ENCODE peak calls at places on chromosomes 13 and 19, in six cellular contexts. W is neuronal stem cell, V is coronary artery, B is sigmoid colon, G is heart left ventricle, S is GM23248. O is an unnamed sample.

GRCh38 chr13:76293346-76293745 is 592.9 kb downstream of the KCTD12 start:
- DNase-seq in V (no peak), G (no peak), S (peak; percentile 66), W (no peak), B (no peak), O (no peak)

GRCh38 chr19:33134571-33135041 is 2.7 kb downstream of the WDR88 start:
- DNase-seq in G (no peak), B (no peak), W (no peak), V (no peak), S (no peak), O (no peak)

GRCh38 chr13:26785845-26786630 is 25.5 kb upstream of the GPR12 start:
- DNase-seq in S (no peak), G (peak; percentile 31), V (peak; percentile 71), W (no peak), B (peak; percentile 74), O (no peak)

GRCh38 chr13:104085611-104086010 is 1019.4 kb upstream of the SLC10A2 start:
- DNase-seq in B (no peak), V (no peak), S (no peak), W (no peak), G (no peak), O (no peak)

GRCh38 chr13:24063281-24063851 is 97.2 kb upstream of the SPATA13 start:
- DNase-seq in S (no peak), G (peak; percentile 53), W (no peak), V (no peak), B (no peak), O (no peak)

GRCh38 chr13:67238277-67238859 is 8.2 kb upstream of the PCDH9 start:
- DNase-seq in B (no peak), G (no peak), S (peak; percentile 30), W (peak; percentile 31), V (no peak), O (no peak)

GRCh38 chr13:40179421-40179820 is 487.0 kb downstream of the FOXO1 start:
- DNase-seq in W (no peak), V (no peak), S (no peak), G (no peak), B (no peak), O (no peak)

GRCh38 chr19:5172859-5173577 is 167.6 kb downstream of the PTPRS start:
- DNase-seq in S (peak; percentile 99), B (no peak), G (no peak), V (no peak), W (no peak), O (no peak)

GRCh38 chr19:42032428-42032827 is 37.6 kb downstream of the GRIK5 start:
- DNase-seq in G (no peak), W (no peak), V (no peak), B (no peak), S (no peak), O (no peak)

GRCh38 chr19:10142701-10143375 is 23.1 kb upstream of the EIF3G start:
- DNase-seq in S (no peak), G (no peak), B (no peak), W (no peak), V (no peak), O (no peak)
- H3K27ac ChIP-seq in S (no peak overlapping the region), G (no peak overlapping the region), B (no peak overlapping the region), W (no peak overlapping the region), V (no peak overlapping the region), O (no peak overlapping the region)

GRCh38 chr13:47862841-47863240 is 138.2 kb downstream of the SUCLA2 start:
- DNase-seq in B (no peak), S (no peak), G (no peak), W (no peak), V (no peak), O (no peak)

GRCh38 chr13:47853236-47853635 is 147.8 kb downstream of the SUCLA2 start:
- DNase-seq in S (peak; percentile 59), G (no peak), V (no peak), B (no peak), W (no peak), O (no peak)

GRCh38 chr13:47858042-47858677 is 142.9 kb downstream of the SUCLA2 start:
- DNase-seq in S (peak; percentile 27), V (no peak), B (no peak), G (no peak), W (no peak), O (no peak)

GRCh38 chr13:47859129-47859528 is 141.9 kb downstream of the SUCLA2 start:
- DNase-seq in G (no peak), W (no peak), V (no peak), S (peak; percentile 70), B (no peak), O (no peak)

GRCh38 chr13:47858678-47859050 is 142.4 kb downstream of the SUCLA2 start:
- DNase-seq in S (peak; percentile 86), W (no peak), V (no peak), G (no peak), B (no peak), O (no peak)
- H3K27ac ChIP-seq in S (peak overlapping the region; percentile 39), W (no peak overlapping the region), V (no peak overlapping the region), G (no peak overlapping the region), B (no peak overlapping the region), O (no peak overlapping the region)

DNA sequence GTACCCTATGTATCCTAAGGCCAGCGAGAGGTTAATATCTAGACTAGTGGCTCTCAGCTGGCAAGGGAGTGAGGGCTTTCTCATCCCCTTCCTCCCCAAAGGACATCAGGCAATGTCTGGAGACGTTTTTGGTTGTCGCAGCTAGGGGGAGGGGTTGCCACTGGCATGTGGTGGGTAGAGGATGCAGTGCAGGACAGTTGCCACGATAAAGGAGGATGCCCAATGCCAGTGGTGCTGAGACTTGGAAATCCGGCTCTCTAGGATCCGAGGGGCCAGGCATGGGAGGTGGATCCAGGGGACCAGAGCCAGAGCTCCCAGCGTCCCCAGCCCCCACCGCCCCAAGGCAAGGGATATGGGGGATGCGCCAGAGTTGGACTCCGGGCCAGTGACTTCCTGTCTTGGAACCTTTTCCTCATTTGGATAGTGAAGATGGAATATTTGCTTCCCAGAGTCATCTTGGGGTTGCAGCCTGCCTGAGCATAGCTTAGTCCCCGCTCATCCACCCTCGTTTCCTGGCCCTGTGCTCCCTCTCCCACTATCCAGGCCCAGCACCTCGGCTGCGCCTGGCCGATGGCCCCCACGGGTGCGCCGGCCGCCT is 4.9 kb downstream of the SSC5D start:
- DNase-seq in G (peak; percentile 67), B (peak; percentile 71), V (no peak), S (peak; percentile 74), W (no peak), O (no peak)
- H3K27ac ChIP-seq in G (peak overlapping the region; percentile 93), B (peak overlapping the region; percentile 99), V (peak overlapping the region; percentile 85), S (peak overlapping the region; percentile 48), W (no peak overlapping the region), O (no peak overlapping the region)

GRCh38 chr13:112069063-112069726 is 2.2 kb downstream of the SOX1 start:
- DNase-seq in G (no peak), S (no peak), W (no peak), V (no peak), B (no peak), O (no peak)
- H3K27ac ChIP-seq in G (no peak overlapping the region), S (no peak overlapping the region), W (no peak overlapping the region), V (no peak overlapping the region), B (no peak overlapping the region), O (no peak overlapping the region)

GRCh38 chr13:41751277-41751676 is 209.6 kb downstream of the VWA8 start:
- DNase-seq in G (peak; percentile 39), V (no peak), W (no peak), S (peak; percentile 70), B (no peak), O (no peak)
- H3K27ac ChIP-seq in G (peak overlapping the region; percentile 74), V (peak overlapping the region; percentile 33), W (no peak overlapping the region), S (peak overlapping the region; percentile 6), B (peak overlapping the region; percentile 33), O (no peak overlapping the region)

DNA sequence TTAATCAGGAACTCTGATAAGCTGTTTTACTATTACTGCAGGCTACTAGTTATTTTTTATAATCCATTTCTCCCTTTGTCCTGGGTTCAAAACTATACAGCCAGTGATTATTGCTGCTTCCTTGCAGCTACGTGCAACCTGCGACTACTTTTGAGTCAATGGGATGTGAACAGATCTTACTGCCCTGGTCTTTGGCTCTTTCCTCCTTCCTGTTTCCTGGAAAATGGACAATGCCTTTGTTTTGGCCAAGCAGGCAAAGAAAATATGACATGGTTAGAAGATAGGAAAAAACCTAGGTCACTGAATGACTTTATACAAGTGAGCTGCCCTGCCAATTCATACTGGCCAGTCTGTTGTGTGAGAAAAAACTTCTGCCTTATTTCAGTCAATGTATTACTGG is 201.2 kb upstream of the KLF12 start:
- DNase-seq in S (no peak), B (no peak), W (no peak), V (no peak), G (no peak), O (no peak)
- H3K27ac ChIP-seq in S (no peak overlapping the region), B (no peak overlapping the region), W (no peak overlapping the region), V (no peak overlapping the region), G (no peak overlapping the region), O (no peak overlapping the region)

DNA sequence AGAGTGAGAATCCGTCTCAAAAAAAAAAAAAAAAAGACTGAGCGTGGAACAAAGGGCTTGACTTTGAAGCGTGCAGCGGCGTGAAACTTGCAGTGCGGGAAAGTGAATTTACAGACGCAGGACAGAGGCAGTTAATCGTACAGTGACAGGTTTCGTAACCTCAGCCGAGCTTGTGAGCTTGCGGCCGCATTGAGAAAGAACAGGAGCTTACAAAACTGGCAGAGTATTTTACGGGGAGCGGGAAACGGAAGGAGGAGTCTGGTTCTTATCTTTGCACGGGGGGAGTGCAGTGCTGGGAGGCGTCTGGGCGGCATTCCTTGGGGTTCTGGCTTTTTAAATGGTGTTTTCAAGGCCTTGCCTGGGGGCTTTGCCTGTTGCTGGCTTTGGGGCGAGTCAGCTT is 6.0 kb upstream of the BSG start:
- DNase-seq in B (peak; percentile 96), G (peak; percentile 36), S (peak; percentile 56), W (no peak), V (no peak), O (no peak)
- H3K27ac ChIP-seq in B (peak overlapping the region; percentile 91), G (no peak overlapping the region), S (no peak overlapping the region), W (no peak overlapping the region), V (no peak overlapping the region), O (no peak overlapping the region)

GRCh38 chr19:3094638-3095374 is 644 bp downstream of the GNA11 start:
- DNase-seq in G (peak; percentile 52), W (no peak), B (no peak), S (peak; percentile 76), V (no peak), O (no peak)
- H3K27ac ChIP-seq in G (peak overlapping the region; percentile 98), W (no peak overlapping the region), B (peak overlapping the region; percentile 82), S (peak overlapping the region; percentile 61), V (peak overlapping the region; percentile 83), O (peak overlapping the region; percentile 63)